ENCODE peak calls at places on chromosomes 11 and 22, in seven cellular contexts. T, F, Z, B, X, A and W are unnamed samples.
A peak's percentile ranks its signal among the peaks of the same experiment; 100 is the strongest.

GRCh38 chr11:65432133-65432650 is 9.6 kb downstream of the NEAT1 start:
- DNase-seq in T (no peak), X (no peak), Z (peak; percentile 34), A (peak; percentile 58), F (no peak), B (no peak), W (no peak)

GRCh38 chr22:37731804-37732471 is 35.1 kb downstream of the TRIOBP start:
- DNase-seq in B (no peak), A (no peak), F (no peak), X (no peak), Z (peak; percentile 23), T (no peak), W (no peak)

GRCh38 chr11:46281374-46281831 is 3.9 kb downstream of the CREB3L1 start:
- DNase-seq in B (no peak), A (no peak), T (no peak), F (no peak), Z (peak; percentile 81), X (no peak), W (no peak)

GRCh38 chr22:38177926-38178604 is 3.6 kb downstream of the PLA2G6 start:
- DNase-seq in T (peak; percentile 78), A (peak; percentile 80), Z (peak; percentile 95), X (no peak), B (no peak), F (no peak), W (peak; percentile 97)

GRCh38 chr11:124799384-124800225 is 601 bp downstream of the MSANTD2 start:
- DNase-seq in B (peak; percentile 35), A (peak; percentile 30), F (no peak), Z (peak; percentile 39), X (peak; percentile 80), T (no peak), W (no peak)

GRCh38 chr11:69296890-69297224 is 2.9 kb downstream of the MYEOV start:
- DNase-seq in X (no peak), A (no peak), T (no peak), F (no peak), Z (no peak), B (no peak), W (no peak)

GRCh38 chr11:10742460-10743208 is 8.4 kb upstream of the CTR9 start:
- DNase-seq in X (peak; percentile 70), A (peak; percentile 45), F (no peak), B (no peak), T (no peak), Z (peak; percentile 90), W (peak; percentile 62)

GRCh38 chr11:12083380-12083779 is 27.0 kb upstream of the MICAL2 start:
- DNase-seq in A (no peak), T (no peak), X (no peak), Z (no peak), F (no peak), B (no peak), W (no peak)

GRCh38 chr22:37379085-37379484 is 48.2 kb downstream of the ELFN2 start:
- DNase-seq in X (no peak), F (no peak), B (no peak), A (no peak), T (no peak), Z (no peak), W (peak; percentile 16)